ENCODE peak calls at places on chromosomes 13 and 19, in four cellular contexts. P is tibial nerve, L is left lung, M is pancreas. N is an unnamed sample.
A peak's percentile ranks its signal among the peaks of the same experiment; 100 is the strongest.

GRCh38 chr13:113586661-113587479 is 2.3 kb downstream of the TFDP1 start:
- DNase-seq in L (no peak), P (no peak), M (no peak), N (no peak)

GRCh38 chr19:1663854-1664253 is 11.4 kb upstream of the TCF3 start:
- DNase-seq in M (no peak), P (no peak), L (no peak), N (no peak)

GRCh38 chr19:6241680-6242079 is 38.1 kb downstream of the MLLT1 start:
- DNase-seq in P (peak; percentile 36), M (no peak), L (no peak), N (no peak)

GRCh38 chr19:47125669-47125938 is 5.0 kb upstream of the SAE1 start:
- DNase-seq in P (no peak), M (no peak), L (no peak), N (no peak)

GRCh38 chr13:82571653-82572052 is 1310.6 kb downstream of the SLITRK1 start:
- DNase-seq in P (no peak), L (no peak), M (no peak), N (no peak)

GRCh38 chr19:17931532-17932191 is 1.2 kb upstream of the CCDC124 start:
- DNase-seq in P (no peak), M (no peak), L (no peak), N (no peak)

GRCh38 chr19:7862413-7862951 is 11.7 kb downstream of the PRR36 start:
- DNase-seq in L (peak; percentile 78), P (no peak), M (peak; percentile 69), N (no peak)

GRCh38 chr19:30227661-30228112 is 144.5 kb upstream of the ZNF536 start:
- DNase-seq in M (peak; percentile 67), L (peak; percentile 43), P (peak; percentile 46), N (peak; percentile 35)

GRCh38 chr13:98643479-98643878 is 66.6 kb upstream of the STK24 start:
- DNase-seq in L (no peak), P (no peak), M (no peak), N (no peak)

GRCh38 chr19:8004723-8005513 is 523 bp downstream of the ELAVL1 start:
- DNase-seq in L (no peak), P (no peak), M (no peak), N (peak; percentile 8)

GRCh38 chr19:497861-498590 is 1.7 kb downstream of the MADCAM1 start:
- DNase-seq in P (no peak), L (no peak), M (peak; percentile 42), N (no peak)

GRCh38 chr19:55340784-55341147 is 1.1 kb downstream of the KMT5C start:
- DNase-seq in M (no peak), L (no peak), P (no peak), N (no peak)

GRCh38 chr19:35392742-35393350 is 22.0 kb downstream of the GPR42 start:
- DNase-seq in L (no peak), P (no peak), M (no peak), N (no peak)

GRCh38 chr13:49821216-49821820 is 28.8 kb upstream of the KPNA3 start:
- DNase-seq in P (no peak), L (no peak), M (no peak), N (no peak)

DNA sequence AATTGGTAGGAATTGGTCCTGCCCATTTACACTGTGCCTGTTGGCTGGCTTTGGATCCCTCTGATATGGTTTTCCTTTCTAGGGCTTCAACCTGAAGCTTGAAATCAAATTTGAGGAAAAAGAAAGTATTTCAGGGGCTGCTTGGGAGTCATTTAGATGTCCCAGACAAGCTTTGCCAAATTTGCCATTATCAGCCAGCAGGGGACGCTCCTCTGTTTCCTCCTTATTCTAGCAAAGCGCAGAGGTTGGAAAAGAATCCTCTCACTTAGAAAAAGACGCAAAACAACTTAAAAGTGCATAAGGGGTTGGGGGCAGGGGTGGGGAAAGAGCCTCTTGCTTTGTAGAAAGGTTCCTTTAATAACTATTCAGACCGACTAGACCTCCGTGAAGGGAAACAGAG is 1211.1 kb upstream of the PCDH20 start:
- DNase-seq in P (no peak), M (no peak), L (no peak), N (no peak)
- TF ChIP-seq CTCF in P (no peak), M (no peak), L (no peak), N (peak; percentile 21)

GRCh38 chr19:49214701-49215100 is 57.1 kb downstream of the TRPM4 start:
- DNase-seq in L (no peak), P (no peak), M (no peak), N (no peak)

GRCh38 chr19:49212302-49212701 is 54.7 kb downstream of the TRPM4 start:
- DNase-seq in M (no peak), L (no peak), P (no peak), N (no peak)

GRCh38 chr19:49210901-49211451 is 53.4 kb downstream of the TRPM4 start:
- DNase-seq in P (no peak), L (no peak), M (no peak), N (no peak)

GRCh38 chr19:49216076-49216475 is 58.5 kb downstream of the TRPM4 start:
- DNase-seq in P (no peak), L (no peak), M (no peak), N (no peak)

DNA sequence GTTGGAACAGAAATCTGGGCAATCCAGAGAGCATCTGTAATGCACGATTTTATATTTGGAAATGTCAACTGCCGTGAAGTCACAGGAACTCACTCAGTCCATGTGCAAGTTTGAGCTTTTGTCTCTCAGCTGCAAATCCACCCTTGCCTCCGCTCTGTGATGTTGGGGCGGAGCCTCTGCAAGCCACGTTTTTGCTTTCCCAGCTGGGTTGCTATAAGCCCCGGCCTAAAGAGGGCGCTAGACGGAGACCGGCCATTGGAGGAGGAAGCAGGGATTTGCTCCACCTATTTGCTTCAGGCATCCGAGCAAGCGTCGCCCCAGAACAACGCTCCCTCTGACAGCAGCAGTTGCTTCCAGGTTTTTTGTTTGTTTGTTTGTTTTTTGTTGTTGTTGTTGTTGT is 56.2 kb downstream of the TRPM4 start:
- DNase-seq in M (no peak), P (no peak), L (no peak), N (no peak)
- TF ChIP-seq CTCF in M (no peak), P (no peak), L (no peak), N (peak; percentile 39)

GRCh38 chr13:93876236-93876635 is 603.2 kb downstream of the DCT start:
- DNase-seq in P (no peak), M (no peak), L (no peak), N (no peak)
- TF ChIP-seq CTCF in P (no peak), M (no peak), L (no peak), N (no peak)

GRCh38 chr19:40662925-40663711 is 27.3 kb downstream of the NUMBL start:
- DNase-seq in P (peak; percentile 90), M (peak; percentile 93), L (peak; percentile 89), N (peak; percentile 64)
- TF ChIP-seq CTCF in P (peak; percentile 99), M (no peak), L (no peak), N (peak; percentile 100)

GRCh38 chr19:13804830-13805683 is 9.8 kb downstream of the ZSWIM4 start:
- DNase-seq in P (no peak), L (no peak), M (peak; percentile 50), N (no peak)
- TF ChIP-seq CTCF in P (peak; percentile 49), L (no peak), M (no peak), N (peak; percentile 43)

GRCh38 chr13:92573467-92574057 is 653.0 kb upstream of the GPC6 start:
- DNase-seq in L (no peak), M (no peak), P (no peak), N (no peak)
- TF ChIP-seq CTCF in L (no peak), M (no peak), P (no peak), N (no peak)

DNA sequence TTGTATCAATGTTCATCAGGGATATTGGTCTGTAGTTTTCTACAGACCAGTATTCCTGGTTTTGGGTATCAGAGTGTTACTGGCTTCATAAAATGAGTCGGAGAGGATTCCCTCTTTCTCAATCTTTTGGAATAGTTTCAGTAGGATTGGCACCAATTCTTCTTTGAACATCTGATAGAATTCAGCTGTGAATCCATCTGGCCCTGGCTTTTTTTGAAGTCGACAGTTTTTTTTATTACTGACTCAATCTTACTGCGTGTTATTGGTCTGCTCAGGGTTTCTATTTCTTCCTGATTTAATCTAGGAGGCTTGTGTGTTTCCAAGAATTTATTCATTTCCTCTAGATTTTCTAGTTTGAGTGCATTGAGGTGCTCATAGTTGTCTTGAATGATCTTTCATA is 11.4 kb downstream of the TEX26 start:
- DNase-seq in M (no peak), L (no peak), P (no peak), N (no peak)
- TF ChIP-seq CTCF in M (no peak), L (no peak), P (no peak), N (no peak)

GRCh38 chr19:41431426-41432386 is 4.5 kb upstream of the B3GNT8 start:
- DNase-seq in M (no peak), L (no peak), P (no peak), N (peak; percentile 46)
- TF ChIP-seq CTCF in M (no peak), L (no peak), P (peak; percentile 20), N (peak; percentile 72)

GRCh38 chr19:3586124-3586626 is 897 bp downstream of the GIPC3 start:
- DNase-seq in L (no peak), P (no peak), M (no peak), N (no peak)
- TF ChIP-seq CTCF in L (peak; percentile 22), P (peak; percentile 66), M (no peak), N (peak; percentile 75)

N was measured in HFFc6.